ENCODE peak calls at places on chromosomes 2 and 18, in five cellular contexts. N is upper lobe of right lung, Q is GM23338, P is MM.1S, M is mammary epithelial cell. T is an unnamed sample. For H3K4me1, the result is how much of the 10 kb centered on the place peaks cover.

GRCh38 chr2:17282245-17282644 is 236.0 kb downstream of the RAD51AP2 start:
- DNase-seq in M (no peak), Q (no peak), P (no peak), N (no peak), T (no peak)

GRCh38 chr2:143476421-143477084 is 347.3 kb downstream of the ARHGAP15 start:
- DNase-seq in N (no peak), P (no peak), M (no peak), Q (no peak), T (no peak)

GRCh38 chr2:182229288-182229687 is 197.5 kb downstream of the PDE1A start:
- DNase-seq in M (peak), P (no peak), Q (no peak), N (no peak), T (no peak)

GRCh38 chr2:127906206-127906926 is 20.6 kb upstream of the AMMECR1L start:
- DNase-seq in N (no peak), P (no peak), Q (peak), M (no peak), T (no peak)

GRCh38 chr18:79866889-79867574 is 69.3 kb downstream of the KCNG2 start:
- DNase-seq in Q (no peak), N (peak), P (no peak), M (peak), T (no peak)

GRCh38 chr2:46954951-46955571 is 39.5 kb upstream of the MCFD2 start:
- DNase-seq in P (no peak), M (peak), Q (no peak), N (no peak), T (peak)

GRCh38 chr18:36811955-36812354 is 16.8 kb downstream of the TPGS2 start:
- DNase-seq in N (no peak), M (no peak), P (no peak), Q (no peak), T (no peak)

GRCh38 chr2:36351291-36352023 is 4.1 kb upstream of the CRIM1 start:
- DNase-seq in M (no peak), Q (no peak), P (no peak), N (no peak), T (no peak)

GRCh38 chr2:73232471-73233153 is 427 bp downstream of the PRADC1 start:
- DNase-seq in N (no peak), Q (no peak), M (no peak), P (peak), T (no peak)

GRCh38 chr2:146048141-146048540 is 1528.2 kb upstream of the ZEB2 start:
- DNase-seq in P (no peak), M (no peak), N (no peak), Q (no peak), T (no peak)

GRCh38 chr2:196136151-196136550 is 35.2 kb downstream of the STK17B start:
- DNase-seq in Q (no peak), N (no peak), M (no peak), P (no peak), T (no peak)

DNA sequence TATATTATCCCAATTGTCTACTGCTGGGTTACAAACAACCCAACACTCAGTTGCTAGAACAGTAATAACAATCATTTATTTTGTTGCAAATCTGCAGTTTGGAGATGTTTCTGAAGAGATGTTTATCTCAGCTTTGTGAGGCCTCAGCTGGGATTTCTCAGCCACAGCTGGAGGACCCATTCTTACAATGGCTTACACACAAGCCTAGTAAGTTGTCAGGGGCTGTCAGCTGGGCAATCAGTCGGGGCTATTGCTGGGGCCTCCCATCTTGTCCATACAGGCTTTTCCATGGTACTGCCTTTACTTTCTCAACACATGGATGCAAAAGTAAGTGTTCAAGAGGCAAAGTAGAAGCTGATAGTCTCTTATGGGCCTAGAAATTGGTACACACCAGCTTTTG is 491.7 kb upstream of the NXPH2 start:
- DNase-seq in N (no peak), M (no peak), P (no peak), Q (no peak), T (no peak)
- H3K4me1 ChIP-seq in N (under half), M (under half), P (under half), Q (under half), T (under half)

DNA sequence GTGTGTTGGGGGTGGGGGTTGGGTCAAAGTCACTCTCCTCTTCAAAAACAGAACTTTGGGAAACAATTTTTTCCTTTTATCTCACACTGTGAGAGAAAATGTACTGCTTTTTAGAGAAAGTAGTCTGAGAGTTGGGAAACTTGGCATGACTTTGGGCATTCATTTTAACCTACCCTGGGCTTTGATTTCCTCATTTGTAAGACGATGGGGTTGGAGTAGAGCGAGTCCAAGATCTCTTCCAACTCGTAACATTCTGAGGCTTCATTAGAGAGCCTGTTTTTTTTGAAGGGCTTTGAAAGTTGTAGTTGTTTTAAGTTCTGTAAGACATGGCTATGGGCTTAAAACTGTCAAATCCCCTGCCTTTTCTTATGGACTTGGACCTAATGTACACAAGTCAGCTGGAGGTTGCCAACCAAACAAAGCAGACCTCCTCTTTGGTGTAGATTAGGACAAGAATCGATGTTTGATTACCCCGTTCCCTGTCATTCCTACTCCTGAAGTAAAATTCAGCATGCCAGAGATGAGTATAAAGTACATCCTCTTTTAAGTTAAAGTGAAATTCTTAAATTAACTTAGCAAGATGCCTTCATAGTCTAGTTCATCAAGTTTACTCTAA is 8.4 kb downstream of the PHLPP1 start:
- DNase-seq in Q (no peak), P (no peak), N (no peak), M (no peak), T (no peak)
- H3K4me1 ChIP-seq in Q (under half), P (under half), N (under half), M (under half), T (under half)

GRCh38 chr2:120914839-120915521 is 179.3 kb downstream of the GLI2 start:
- DNase-seq in M (peak), N (peak), Q (no peak), P (no peak), T (no peak)

GRCh38 chr2:120913972-120914838 is 178.5 kb downstream of the GLI2 start:
- DNase-seq in Q (no peak), M (no peak), P (no peak), N (no peak), T (no peak)

GRCh38 chr2:120915670-120916069 is 180.0 kb downstream of the GLI2 start:
- DNase-seq in Q (no peak), M (no peak), P (no peak), N (no peak), T (no peak)

GRCh38 chr2:120917876-120918275 is 182.2 kb downstream of the GLI2 start:
- DNase-seq in N (no peak), Q (no peak), M (no peak), P (no peak), T (no peak)

DNA sequence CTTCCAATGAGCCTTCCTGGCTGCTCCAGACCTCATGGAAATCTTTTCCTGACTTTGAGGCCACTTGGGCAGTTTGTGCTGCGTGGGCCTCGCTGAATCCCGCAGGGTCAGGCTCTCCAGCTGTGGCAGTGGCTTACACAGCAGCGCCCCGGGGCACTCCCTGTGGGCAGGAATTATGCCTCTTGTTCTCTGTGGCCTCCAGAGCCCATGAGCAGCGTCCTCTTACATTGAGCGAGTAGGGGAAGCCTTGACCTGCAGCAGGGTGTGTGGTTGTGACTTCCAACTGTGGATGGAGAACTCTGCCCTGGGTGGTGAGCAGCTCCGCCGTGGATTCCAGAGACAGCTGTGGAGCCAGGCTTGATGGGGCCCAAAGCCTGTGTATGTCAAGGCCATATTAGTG is 180.8 kb downstream of the GLI2 start:
- DNase-seq in Q (no peak), N (no peak), M (no peak), P (no peak), T (no peak)
- H3K4me1 ChIP-seq in Q (under half), N (under half), M (under half), P (under half), T (under half)

GRCh38 chr18:49186242-49186641 is 235.5 kb upstream of the SMAD7 start:
- DNase-seq in P (no peak), N (no peak), M (no peak), Q (no peak), T (no peak)
- H3K4me1 ChIP-seq in P (under half), N (under half), M (under half), Q (under half), T (under half)